ENCODE peak calls at places on chromosomes 6 and 20, in four cellular contexts. G, D, J and Z are unnamed samples.
A peak's percentile ranks its signal among the peaks of the same experiment; 100 is the strongest.

GRCh38 chr6:150208606-150209352 is 65.9 kb downstream of the PPP1R14C start:
- DNase-seq in G (no peak), J (no peak), D (no peak), Z (no peak)

GRCh38 chr6:163588211-163588919 is 173.8 kb downstream of the QKI start:
- DNase-seq in D (peak; percentile 86), G (no peak), J (no peak), Z (no peak)

GRCh38 chr6:91879346-91879995 is 1292.6 kb upstream of the MAP3K7 start:
- DNase-seq in G (no peak), J (no peak), D (no peak), Z (no peak)

GRCh38 chr6:105692630-105693212 is 289.8 kb upstream of the PREP start:
- DNase-seq in D (no peak), G (no peak), J (no peak), Z (no peak)

GRCh38 chr20:18252597-18253451 is 35.5 kb upstream of the ZNF133 start:
- DNase-seq in D (no peak), G (no peak), J (no peak), Z (no peak)

GRCh38 chr20:51710503-51710902 is 57.7 kb downstream of the ATP9A start:
- DNase-seq in J (no peak), D (no peak), G (no peak), Z (no peak)

GRCh38 chr6:35146453-35146852 is 5.3 kb upstream of the TCP11 start:
- DNase-seq in G (no peak), J (peak; percentile 49), D (peak; percentile 54), Z (peak; percentile 37)

GRCh38 chr20:49790077-49790798 is 22.4 kb upstream of the SLC9A8 start:
- DNase-seq in G (no peak), D (no peak), J (no peak), Z (no peak)

GRCh38 chr6:113120214-113120576 is 737.0 kb upstream of the MARCKS start:
- DNase-seq in D (peak; percentile 96), J (no peak), G (no peak), Z (no peak)

GRCh38 chr20:51487525-51488279 is 54.8 kb downstream of the NFATC2 start:
- DNase-seq in G (no peak), D (peak; percentile 86), J (no peak), Z (no peak)

GRCh38 chr20:62991196-62991807 is 15.5 kb downstream of the BHLHE23 start:
- DNase-seq in G (no peak), D (no peak), J (no peak), Z (no peak)

GRCh38 chr6:105943514-105943913 is 142.6 kb upstream of the PRDM1 start:
- DNase-seq in G (no peak), J (no peak), D (no peak), Z (no peak)

GRCh38 chr20:48697845-48698491 is 129.8 kb downstream of the PREX1 start:
- DNase-seq in G (no peak), D (peak; percentile 47), J (no peak), Z (no peak)

GRCh38 chr6:158481612-158482473 is 78.0 kb upstream of the TMEM181 start:
- DNase-seq in G (no peak), D (peak; percentile 90), J (no peak), Z (no peak)

GRCh38 chr20:11853359-11853758 is 64.3 kb upstream of the BTBD3 start:
- DNase-seq in G (no peak), D (no peak), J (no peak), Z (no peak)

GRCh38 chr20:32534661-32535240 is 50.4 kb downstream of the NOL4L start:
- DNase-seq in G (peak; percentile 71), J (peak; percentile 43), D (no peak), Z (no peak)

GRCh38 chr6:139126255-139126654 is 8.6 kb upstream of the HECA start:
- DNase-seq in G (no peak), D (peak; percentile 95), J (no peak), Z (no peak)

GRCh38 chr6:6534399-6534798 is 54.1 kb upstream of the LY86 start:
- DNase-seq in J (no peak), D (no peak), G (no peak), Z (no peak)
- TF ChIP-seq CTCF in J (no peak), D (no peak), G (no peak), Z (no peak)

GRCh38 chr20:14950633-14951032 is 613.2 kb upstream of the FLRT3 start:
- DNase-seq in G (no peak), J (no peak), D (no peak), Z (no peak)
- TF ChIP-seq CTCF in G (no peak), J (no peak), D (no peak), Z (no peak)

DNA sequence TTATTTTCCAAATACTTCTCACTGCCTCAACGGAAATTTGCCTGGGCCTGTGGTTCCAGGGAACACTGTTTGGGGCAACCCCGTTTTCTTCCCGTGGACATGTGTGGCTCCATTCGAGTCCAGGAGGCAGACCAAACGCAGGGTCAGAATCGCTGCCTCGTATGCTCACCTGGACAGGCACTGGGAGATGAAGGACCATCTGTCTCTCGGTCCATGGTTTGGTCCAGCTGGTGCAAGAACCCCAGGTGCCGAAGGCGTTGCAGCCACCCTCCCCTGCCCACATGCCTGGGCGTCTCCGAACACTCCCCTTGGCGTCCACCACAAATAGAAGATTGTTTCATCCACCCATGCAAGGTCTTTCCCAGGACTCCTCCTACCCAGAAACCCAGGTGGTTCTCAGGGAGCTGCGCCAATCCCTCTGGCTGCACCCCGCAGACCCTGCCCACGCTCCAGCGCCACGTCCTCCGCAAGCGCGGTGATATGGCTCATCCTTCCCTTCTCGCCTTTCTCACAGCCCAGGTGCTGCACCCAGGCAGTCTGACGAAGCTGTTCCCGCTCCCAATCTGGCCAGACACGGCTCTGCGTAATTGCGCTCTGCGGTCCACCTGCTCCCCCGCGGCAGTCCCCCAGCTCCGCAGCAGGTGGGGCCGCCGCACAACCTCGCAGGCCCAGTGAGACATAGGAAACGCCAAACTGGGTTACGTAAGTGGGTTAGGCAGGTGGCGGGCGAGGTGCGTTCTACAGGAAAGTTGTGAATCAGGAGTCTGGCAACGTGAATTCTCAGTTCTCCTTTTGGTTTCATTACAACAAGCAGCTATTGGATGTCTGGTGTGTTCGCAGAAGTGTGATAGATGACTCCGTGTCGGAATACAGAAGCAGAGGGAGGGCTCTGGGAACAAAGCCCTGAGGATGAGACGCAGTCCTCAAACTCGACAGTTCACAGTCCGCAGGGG is 146.2 kb upstream of the ECI2 start:
- DNase-seq in D (peak; percentile 25), J (peak; percentile 72), G (no peak), Z (no peak)
- TF ChIP-seq CTCF in D (no peak), J (peak; percentile 74), G (no peak), Z (no peak)

GRCh38 chr20:20196610-20197009 is 144.3 kb downstream of the CFAP61 start:
- DNase-seq in J (no peak), D (no peak), G (no peak), Z (no peak)
- TF ChIP-seq CTCF in J (no peak), D (no peak), G (no peak), Z (no peak)